ENCODE peak calls at places on chromosomes 13 and 19, in nine cellular contexts. I, X, M, J, L, D, H, Q and S are unnamed samples.

GRCh38 chr13:20546559-20546958 is 20.4 kb upstream of the IFT88 start:
- DNase-seq in I (no peak), X (no peak), M (peak), J (no peak), L (no peak), D (no peak), H (no peak), Q (no peak), S (no peak)

GRCh38 chr13:30713133-30713532 is 22.2 kb upstream of the ALOX5AP start:
- DNase-seq in I (no peak), X (no peak), M (peak), J (no peak), L (no peak), D (no peak), H (no peak), Q (peak), S (peak)

GRCh38 chr13:79338343-79338742 is 67.7 kb downstream of the RBM26 start:
- DNase-seq in I (no peak), X (no peak), M (no peak), J (no peak), L (no peak), D (no peak), H (no peak), Q (no peak), S (no peak)

GRCh38 chr13:94708031-94708571 is 4.2 kb downstream of the SOX21 start:
- DNase-seq in I (no peak), X (peak), M (no peak), J (no peak), L (no peak), D (peak), H (no peak), Q (no peak), S (no peak)

GRCh38 chr19:13091400-13092161 is 11.1 kb downstream of the LYL1 start:
- DNase-seq in I (peak), X (peak), M (no peak), J (no peak), L (no peak), D (no peak), H (no peak), Q (no peak), S (no peak)

GRCh38 chr19:36182612-36183454 is 30.6 kb upstream of the COX7A1 start:
- DNase-seq in I (peak), X (no peak), M (no peak), J (no peak), L (no peak), D (no peak), H (no peak), Q (no peak), S (no peak)

GRCh38 chr19:35249848-35250711 is 1.3 kb downstream of the LSR start:
- DNase-seq in I (no peak), X (peak), M (no peak), J (no peak), L (no peak), D (no peak), H (no peak), Q (peak), S (no peak)

GRCh38 chr13:47671762-47672161 is 329.3 kb downstream of the SUCLA2 start:
- DNase-seq in I (no peak), X (no peak), M (no peak), J (no peak), L (no peak), D (no peak), H (no peak), Q (no peak), S (no peak)

GRCh38 chr19:54179921-54180452 is 7.0 kb upstream of the TMC4 start:
- DNase-seq in I (no peak), X (peak), M (no peak), J (no peak), L (no peak), D (peak), H (peak), Q (no peak), S (no peak)

GRCh38 chr13:109276261-109276660 is 510.1 kb downstream of the IRS2 start:
- DNase-seq in I (no peak), X (no peak), M (no peak), J (no peak), L (no peak), D (no peak), H (no peak), Q (no peak), S (no peak)

GRCh38 chr13:114064516-114065140 is 67.8 kb downstream of the RASA3 start:
- DNase-seq in I (no peak), X (no peak), M (no peak), J (no peak), L (no peak), D (no peak), H (no peak), Q (no peak), S (no peak)

GRCh38 chr19:13825489-13826475 is 30.5 kb downstream of the ZSWIM4 start:
- DNase-seq in I (no peak), X (peak), M (no peak), J (no peak), L (no peak), D (no peak), H (peak), Q (no peak), S (no peak)

GRCh38 chr13:113196970-113197737 is 11.3 kb downstream of the PCID2 start:
- DNase-seq in I (no peak), X (no peak), M (no peak), J (no peak), L (no peak), D (no peak), H (no peak), Q (no peak), S (no peak)